ENCODE peak calls at places on chromosomes 3 and 15, in six cellular contexts. W is Caco-2, I is mammary epithelial cell, M is endodermal cell, E is WTC11, G is breast epithelium. V is an unnamed sample.

GRCh38 chr3:12436514-12437222 is 47.6 kb upstream of the TSEN2 start:
- DNase-seq in I (no peak), E (no peak), W (no peak), G (no peak), M (peak; percentile 31), V (no peak)

GRCh38 chr3:62184559-62184958 is 188.8 kb downstream of the FEZF2 start:
- DNase-seq in W (peak; percentile 3), G (no peak), I (no peak), E (no peak), M (no peak), V (peak; percentile 32)

GRCh38 chr3:186035277-186035676 is 73.6 kb downstream of the ETV5 start:
- DNase-seq in E (no peak), G (no peak), W (no peak), I (peak; percentile 33), M (no peak), V (peak; percentile 76)

GRCh38 chr3:72245183-72245811 is 460.3 kb upstream of the PROK2 start:
- DNase-seq in E (no peak), W (no peak), I (no peak), M (no peak), G (no peak), V (no peak)

GRCh38 chr3:111215481-111215880 is 143.9 kb downstream of the NECTIN3 start:
- DNase-seq in M (no peak), G (no peak), E (no peak), W (no peak), I (peak; percentile 29), V (no peak)

GRCh38 chr3:45560270-45561020 is 34.1 kb upstream of the LIMD1 start:
- DNase-seq in W (no peak), M (peak; percentile 40), E (no peak), G (no peak), I (no peak), V (no peak)

GRCh38 chr3:135216659-135217058 is 421.6 kb downstream of the EPHB1 start:
- DNase-seq in M (no peak), G (no peak), W (no peak), I (no peak), E (no peak), V (no peak)

GRCh38 chr15:51374131-51374530 is 32.7 kb downstream of the GLDN start:
- DNase-seq in G (no peak), W (no peak), E (no peak), I (no peak), M (no peak), V (no peak)

GRCh38 chr3:183058351-183058750 is 40.9 kb downstream of the MCCC1 start:
- DNase-seq in G (no peak), E (no peak), M (no peak), W (peak; percentile 23), I (no peak), V (no peak)

GRCh38 chr15:72782274-72782992 is 1.1 kb downstream of the ADPGK start:
- DNase-seq in I (no peak), G (no peak), W (no peak), M (no peak), E (no peak), V (no peak)

GRCh38 chr15:69185706-69186105 is 25.3 kb downstream of the GLCE start:
- DNase-seq in W (no peak), E (no peak), G (no peak), M (no peak), I (no peak), V (no peak)

GRCh38 chr3:45330500-45331295 is 57.7 kb upstream of the LARS2 start:
- DNase-seq in E (no peak), G (no peak), W (no peak), I (peak; percentile 35), M (peak; percentile 39), V (peak; percentile 29)

GRCh38 chr3:193948459-193948858 is 187.5 kb upstream of the HES1 start:
- DNase-seq in W (no peak), I (no peak), G (no peak), M (no peak), E (no peak), V (no peak)

GRCh38 chr3:140499114-140499757 is 178.6 kb upstream of the TRIM42 start:
- DNase-seq in E (no peak), I (peak; percentile 26), M (no peak), W (peak; percentile 10), G (no peak), V (peak; percentile 16)

GRCh38 chr3:186318135-186318534 is 43.9 kb downstream of the DGKG start:
- DNase-seq in W (no peak), G (no peak), I (no peak), M (peak; percentile 51), E (no peak), V (no peak)

GRCh38 chr3:197017003-197017402 is 12.6 kb downstream of the MELTF start:
- DNase-seq in G (no peak), E (no peak), W (no peak), I (no peak), M (no peak), V (no peak)

GRCh38 chr15:67101981-67102929 is 36.9 kb downstream of the SMAD3 start:
- DNase-seq in M (no peak), G (no peak), E (no peak), W (no peak), I (peak; percentile 71), V (peak; percentile 45)

GRCh38 chr3:79751703-79752102 is 16.1 kb downstream of the ROBO1 start:
- DNase-seq in W (no peak), G (no peak), I (no peak), M (no peak), E (no peak), V (no peak)

GRCh38 chr3:164533275-164533674 is 545.0 kb downstream of the SI start:
- DNase-seq in E (no peak), M (no peak), I (no peak), G (no peak), W (no peak), V (no peak)

GRCh38 chr3:170614214-170614966 is 28.5 kb upstream of the SLC7A14 start:
- DNase-seq in G (no peak), I (peak; percentile 90), W (no peak), M (no peak), E (no peak), V (peak; percentile 92)

GRCh38 chr3:52346623-52347530 is 30.8 kb downstream of the DNAH1 start:
- DNase-seq in E (no peak), W (no peak), I (peak; percentile 6), G (no peak), M (no peak), V (no peak)

GRCh38 chr3:171457263-171458055 is 2.7 kb downstream of the TNIK start:
- DNase-seq in M (peak; percentile 62), E (no peak), I (no peak), G (no peak), W (no peak), V (no peak)

GRCh38 chr15:31024330-31024729 is 32.9 kb upstream of the MTMR10 start:
- DNase-seq in I (peak; percentile 91), W (peak; percentile 86), M (peak; percentile 80), G (no peak), E (peak; percentile 28), V (peak; percentile 72)

GRCh38 chr15:98599911-98600685 is 48.2 kb upstream of the IGF1R start:
- DNase-seq in I (peak; percentile 58), M (peak; percentile 74), G (no peak), W (no peak), E (peak; percentile 31), V (no peak)

GRCh38 chr3:13584901-13585300 is 36.0 kb downstream of the FBLN2 start:
- DNase-seq in I (no peak), W (no peak), M (no peak), E (peak; percentile 5), G (no peak), V (no peak)
- TF ChIP-seq CTCF in I (no peak), W (no peak), M (no peak), E (no peak), G (no peak), V (no peak)

GRCh38 chr3:189680723-189681122 is 49.5 kb downstream of the TP63 start:
- DNase-seq in E (no peak), I (no peak), W (no peak), G (no peak), M (no peak), V (no peak)

GRCh38 chr3:189687475-189687874 is 56.3 kb downstream of the TP63 start:
- DNase-seq in W (peak; percentile 8), M (no peak), G (no peak), E (no peak), I (no peak), V (no peak)

GRCh38 chr3:189683576-189684255 is 52.5 kb downstream of the TP63 start:
- DNase-seq in M (no peak), W (no peak), I (no peak), G (no peak), E (no peak), V (no peak)

GRCh38 chr3:189685854-189686253 is 54.7 kb downstream of the TP63 start:
- DNase-seq in G (no peak), W (no peak), E (no peak), M (no peak), I (peak; percentile 70), V (peak; percentile 34)

GRCh38 chr3:189684317-189684716 is 53.1 kb downstream of the TP63 start:
- DNase-seq in I (no peak), E (no peak), W (no peak), G (no peak), M (no peak), V (no peak)
- TF ChIP-seq CTCF in I (no peak), E (no peak), W (no peak), G (no peak), M (no peak), V (no peak)

DNA sequence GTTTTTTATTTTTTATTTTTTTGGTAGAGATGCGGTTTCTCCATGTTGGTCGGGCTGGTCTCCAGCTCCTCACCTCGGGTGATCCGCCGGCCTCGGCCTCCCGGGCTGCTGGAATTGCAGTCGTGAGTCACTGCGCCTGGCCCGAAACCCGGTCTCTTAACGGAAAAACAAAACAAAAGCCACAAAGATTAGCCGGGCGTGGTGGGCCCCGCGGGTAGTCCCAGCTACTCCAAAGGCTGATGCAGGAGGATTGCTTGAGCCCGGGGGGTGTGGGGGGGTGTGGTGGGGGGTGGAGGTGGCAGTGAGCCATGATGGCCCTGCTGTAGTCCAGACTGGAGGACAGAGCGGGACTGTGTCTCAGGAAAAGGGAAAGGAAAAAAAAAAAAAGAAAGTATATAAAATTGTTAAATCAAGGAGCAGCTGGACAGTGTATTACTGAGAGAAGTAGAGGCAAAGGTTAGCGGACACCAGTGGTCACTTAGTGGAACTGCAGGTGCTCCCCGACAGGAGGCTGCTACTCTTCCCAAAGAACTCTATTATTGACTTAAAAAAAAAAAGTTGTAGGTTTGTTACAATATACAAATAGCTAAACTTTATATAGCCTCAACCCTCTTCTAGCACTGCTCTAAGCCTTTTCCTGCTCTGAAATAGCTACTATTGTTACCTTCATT is 30.3 kb upstream of the TUBGCP5 start:
- DNase-seq in E (no peak), I (no peak), G (no peak), M (peak; percentile 60), W (peak; percentile 22), V (no peak)
- TF ChIP-seq CTCF in E (peak; percentile 53), I (peak; percentile 3), G (no peak), M (peak; percentile 61), W (peak; percentile 18), V (peak; percentile 19)

GRCh38 chr3:31532587-31533168 is at the start of gene STT3B:
- DNase-seq in G (no peak), W (peak; percentile 80), M (no peak), I (peak; percentile 88), E (no peak), V (peak; percentile 88)

GRCh38 chr3:31531465-31531991 is 1.2 kb upstream of the STT3B start:
- DNase-seq in I (no peak), W (no peak), E (no peak), G (no peak), M (no peak), V (no peak)

GRCh38 chr3:31534036-31534435 is 1.3 kb downstream of the STT3B start:
- DNase-seq in I (peak; percentile 27), E (no peak), W (peak; percentile 5), G (no peak), M (no peak), V (peak; percentile 33)

GRCh38 chr3:31531992-31532586 is 636 bp upstream of the STT3B start:
- DNase-seq in W (peak; percentile 99), I (peak; percentile 98), M (peak; percentile 100), E (peak; percentile 99), G (peak; percentile 98), V (peak; percentile 99)

GRCh38 chr3:31533169-31533870 is 595 bp downstream of the STT3B start:
- DNase-seq in I (peak; percentile 43), M (peak; percentile 76), G (peak; percentile 58), W (peak; percentile 59), E (peak; percentile 58), V (no peak)
- TF ChIP-seq CTCF in I (peak; percentile 20), M (peak; percentile 57), G (no peak), W (peak; percentile 17), E (no peak), V (peak; percentile 12)